ENCODE peak calls at places on chromosomes 1 and 21, in seven cellular contexts. One of them, this sample, is unnamed.

GRCh38 chr1:107669996-107670395 is 295.0 kb downstream of the VAV3 start:
- DNase-seq in T-cell: no peak
- DNase-seq in effector CD4-positive, alpha-beta T cell: no peak
- DNase-seq in NCI-H69: peak
- DNase-seq in A172: no peak
- DNase-seq in stimulated activated CD8-positive, alpha-beta memory T cell treated with anti-CD3 and anti-CD28 coated beads, Interleukin-12 subunit alpha, Interleukin-12 subunit beta, amount 100 ng/mL, for 4 hours: no peak
- DNase-seq in Calu3: peak
- DNase-seq in this sample: peak

GRCh38 chr1:245592083-245592460 is 437.3 kb downstream of the KIF26B start:
- DNase-seq in effector CD4-positive, alpha-beta T cell: no peak
- DNase-seq in stimulated activated CD8-positive, alpha-beta memory T cell treated with anti-CD3 and anti-CD28 coated beads, Interleukin-12 subunit alpha, Interleukin-12 subunit beta, amount 100 ng/mL, for 4 hours: no peak
- DNase-seq in NCI-H69: peak
- DNase-seq in Calu3: no peak
- DNase-seq in T-cell: no peak
- DNase-seq in A172: no peak
- DNase-seq in this sample: no peak

GRCh38 chr1:54791880-54792522 is 9.1 kb downstream of the TTC22 start:
- DNase-seq in A172: no peak
- DNase-seq in stimulated activated CD8-positive, alpha-beta memory T cell treated with anti-CD3 and anti-CD28 coated beads, Interleukin-12 subunit alpha, Interleukin-12 subunit beta, amount 100 ng/mL, for 4 hours: no peak
- DNase-seq in Calu3: peak
- DNase-seq in NCI-H69: peak
- DNase-seq in effector CD4-positive, alpha-beta T cell: no peak
- DNase-seq in T-cell: no peak
- DNase-seq in this sample: no peak

GRCh38 chr1:115925511-115925910 is 50.8 kb upstream of the SLC22A15 start:
- DNase-seq in NCI-H69: no peak
- DNase-seq in Calu3: no peak
- DNase-seq in effector CD4-positive, alpha-beta T cell: no peak
- DNase-seq in stimulated activated CD8-positive, alpha-beta memory T cell treated with anti-CD3 and anti-CD28 coated beads, Interleukin-12 subunit alpha, Interleukin-12 subunit beta, amount 100 ng/mL, for 4 hours: no peak
- DNase-seq in T-cell: no peak
- DNase-seq in A172: no peak
- DNase-seq in this sample: no peak

GRCh38 chr1:7568053-7568452 is 203.0 kb upstream of the VAMP3 start:
- DNase-seq in effector CD4-positive, alpha-beta T cell: no peak
- DNase-seq in Calu3: no peak
- DNase-seq in stimulated activated CD8-positive, alpha-beta memory T cell treated with anti-CD3 and anti-CD28 coated beads, Interleukin-12 subunit alpha, Interleukin-12 subunit beta, amount 100 ng/mL, for 4 hours: no peak
- DNase-seq in T-cell: no peak
- DNase-seq in NCI-H69: no peak
- DNase-seq in A172: no peak
- DNase-seq in this sample: no peak

GRCh38 chr1:16938351-16939321 is 16.9 kb downstream of the CROCC start:
- DNase-seq in stimulated activated CD8-positive, alpha-beta memory T cell treated with anti-CD3 and anti-CD28 coated beads, Interleukin-12 subunit alpha, Interleukin-12 subunit beta, amount 100 ng/mL, for 4 hours: no peak
- DNase-seq in T-cell: no peak
- DNase-seq in NCI-H69: no peak
- DNase-seq in effector CD4-positive, alpha-beta T cell: no peak
- DNase-seq in Calu3: no peak
- DNase-seq in A172: no peak
- DNase-seq in this sample: no peak

GRCh38 chr1:173276922-173277800 is 70.0 kb upstream of the TNFSF4 start:
- DNase-seq in Calu3: no peak
- DNase-seq in T-cell: no peak
- DNase-seq in A172: no peak
- DNase-seq in stimulated activated CD8-positive, alpha-beta memory T cell treated with anti-CD3 and anti-CD28 coated beads, Interleukin-12 subunit alpha, Interleukin-12 subunit beta, amount 100 ng/mL, for 4 hours: no peak
- DNase-seq in NCI-H69: no peak
- DNase-seq in effector CD4-positive, alpha-beta T cell: no peak
- DNase-seq in this sample: no peak

GRCh38 chr1:57422271-57423134 is 1.4 kb downstream of the DAB1 start:
- DNase-seq in effector CD4-positive, alpha-beta T cell: no peak
- DNase-seq in A172: no peak
- DNase-seq in NCI-H69: peak
- DNase-seq in T-cell: no peak
- DNase-seq in stimulated activated CD8-positive, alpha-beta memory T cell treated with anti-CD3 and anti-CD28 coated beads, Interleukin-12 subunit alpha, Interleukin-12 subunit beta, amount 100 ng/mL, for 4 hours: no peak
- DNase-seq in Calu3: no peak
- DNase-seq in this sample: no peak

GRCh38 chr1:5831600-5832335 is 160.5 kb downstream of the NPHP4 start:
- DNase-seq in A172: no peak
- DNase-seq in stimulated activated CD8-positive, alpha-beta memory T cell treated with anti-CD3 and anti-CD28 coated beads, Interleukin-12 subunit alpha, Interleukin-12 subunit beta, amount 100 ng/mL, for 4 hours: no peak
- DNase-seq in NCI-H69: no peak
- DNase-seq in T-cell: no peak
- DNase-seq in Calu3: no peak
- DNase-seq in effector CD4-positive, alpha-beta T cell: no peak
- DNase-seq in this sample: no peak

GRCh38 chr1:165403835-165404482 is 41.0 kb downstream of the RXRG start:
- DNase-seq in T-cell: peak
- DNase-seq in effector CD4-positive, alpha-beta T cell: no peak
- DNase-seq in Calu3: peak
- DNase-seq in stimulated activated CD8-positive, alpha-beta memory T cell treated with anti-CD3 and anti-CD28 coated beads, Interleukin-12 subunit alpha, Interleukin-12 subunit beta, amount 100 ng/mL, for 4 hours: no peak
- DNase-seq in A172: peak
- DNase-seq in NCI-H69: peak
- DNase-seq in this sample: peak

GRCh38 chr1:105073660-105074059 is 1324.0 kb downstream of the AMY1C start:
- DNase-seq in Calu3: no peak
- DNase-seq in A172: no peak
- DNase-seq in effector CD4-positive, alpha-beta T cell: no peak
- DNase-seq in NCI-H69: no peak
- DNase-seq in stimulated activated CD8-positive, alpha-beta memory T cell treated with anti-CD3 and anti-CD28 coated beads, Interleukin-12 subunit alpha, Interleukin-12 subunit beta, amount 100 ng/mL, for 4 hours: no peak
- DNase-seq in T-cell: no peak
- DNase-seq in this sample: no peak

GRCh38 chr1:60634106-60634505 is 448.3 kb upstream of the NFIA start:
- DNase-seq in Calu3: no peak
- DNase-seq in stimulated activated CD8-positive, alpha-beta memory T cell treated with anti-CD3 and anti-CD28 coated beads, Interleukin-12 subunit alpha, Interleukin-12 subunit beta, amount 100 ng/mL, for 4 hours: no peak
- DNase-seq in A172: no peak
- DNase-seq in T-cell: no peak
- DNase-seq in effector CD4-positive, alpha-beta T cell: no peak
- DNase-seq in NCI-H69: no peak
- DNase-seq in this sample: no peak

GRCh38 chr1:222171005-222171404 is 376.9 kb downstream of the HHIPL2 start:
- DNase-seq in Calu3: peak
- DNase-seq in A172: peak
- DNase-seq in T-cell: no peak
- DNase-seq in effector CD4-positive, alpha-beta T cell: no peak
- DNase-seq in stimulated activated CD8-positive, alpha-beta memory T cell treated with anti-CD3 and anti-CD28 coated beads, Interleukin-12 subunit alpha, Interleukin-12 subunit beta, amount 100 ng/mL, for 4 hours: no peak
- DNase-seq in NCI-H69: peak
- DNase-seq in this sample: peak

GRCh38 chr1:165807613-165808012 is 19.8 kb upstream of the UCK2 start:
- DNase-seq in stimulated activated CD8-positive, alpha-beta memory T cell treated with anti-CD3 and anti-CD28 coated beads, Interleukin-12 subunit alpha, Interleukin-12 subunit beta, amount 100 ng/mL, for 4 hours: no peak
- DNase-seq in NCI-H69: peak
- DNase-seq in Calu3: no peak
- DNase-seq in effector CD4-positive, alpha-beta T cell: no peak
- DNase-seq in A172: no peak
- DNase-seq in T-cell: no peak
- DNase-seq in this sample: no peak

GRCh38 chr1:52569333-52570265 is 16.7 kb upstream of the TUT4 start:
- DNase-seq in effector CD4-positive, alpha-beta T cell: no peak
- DNase-seq in T-cell: no peak
- DNase-seq in A172: no peak
- DNase-seq in stimulated activated CD8-positive, alpha-beta memory T cell treated with anti-CD3 and anti-CD28 coated beads, Interleukin-12 subunit alpha, Interleukin-12 subunit beta, amount 100 ng/mL, for 4 hours: no peak
- DNase-seq in NCI-H69: no peak
- DNase-seq in Calu3: no peak
- DNase-seq in this sample: no peak

GRCh38 chr1:14767075-14767474 is 168.6 kb downstream of the KAZN start:
- DNase-seq in effector CD4-positive, alpha-beta T cell: no peak
- DNase-seq in NCI-H69: no peak
- DNase-seq in A172: no peak
- DNase-seq in stimulated activated CD8-positive, alpha-beta memory T cell treated with anti-CD3 and anti-CD28 coated beads, Interleukin-12 subunit alpha, Interleukin-12 subunit beta, amount 100 ng/mL, for 4 hours: no peak
- DNase-seq in T-cell: no peak
- DNase-seq in Calu3: no peak
- DNase-seq in this sample: no peak

GRCh38 chr1:189775343-189775742 is 702.3 kb downstream of the BRINP3 start:
- DNase-seq in T-cell: no peak
- DNase-seq in Calu3: no peak
- DNase-seq in stimulated activated CD8-positive, alpha-beta memory T cell treated with anti-CD3 and anti-CD28 coated beads, Interleukin-12 subunit alpha, Interleukin-12 subunit beta, amount 100 ng/mL, for 4 hours: no peak
- DNase-seq in A172: peak
- DNase-seq in effector CD4-positive, alpha-beta T cell: no peak
- DNase-seq in NCI-H69: no peak
- DNase-seq in this sample: peak

GRCh38 chr21:30717105-30717504 is 1.5 kb downstream of the KRTAP21-3 start:
- DNase-seq in Calu3: no peak
- DNase-seq in A172: no peak
- DNase-seq in T-cell: no peak
- DNase-seq in NCI-H69: no peak
- DNase-seq in effector CD4-positive, alpha-beta T cell: no peak
- DNase-seq in stimulated activated CD8-positive, alpha-beta memory T cell treated with anti-CD3 and anti-CD28 coated beads, Interleukin-12 subunit alpha, Interleukin-12 subunit beta, amount 100 ng/mL, for 4 hours: no peak
- DNase-seq in this sample: peak

This sample was measured in M059J.